ENCODE peak calls at places on chromosomes 1 and 21, in seven cellular contexts. H is psoas muscle, N is mammary epithelial cell, I is pancreas, X is body of pancreas, C is cardiac muscle cell, V is colonic mucosa. F is an unnamed sample.

GRCh38 chr21:43815107-43815742 is 25.8 kb downstream of the RRP1 start:
- DNase-seq in N (no peak), V (no peak), C (no peak), X (no peak), I (no peak), H (peak; percentile 13), F (no peak)

GRCh38 chr21:27735699-27736098 is 768.8 kb upstream of the ADAMTS5 start:
- DNase-seq in H (no peak), X (no peak), I (no peak), V (no peak), C (no peak), N (no peak), F (no peak)

GRCh38 chr1:234997201-234998173 is 131.2 kb downstream of the TOMM20 start:
- DNase-seq in V (peak; percentile 93), X (peak; percentile 98), H (peak; percentile 100), I (peak; percentile 93), N (peak; percentile 100), C (peak; percentile 64), F (peak; percentile 97)

GRCh38 chr1:8497196-8497878 is 179.4 kb downstream of the SLC45A1 start:
- DNase-seq in C (no peak), V (no peak), X (no peak), H (no peak), I (no peak), N (peak; percentile 55), F (no peak)

GRCh38 chr21:45996311-45997204 is 15.0 kb downstream of the COL6A1 start:
- DNase-seq in H (no peak), N (no peak), I (peak; percentile 19), C (no peak), X (peak; percentile 9), V (peak; percentile 15), F (peak; percentile 37)

GRCh38 chr1:227789881-227790400 is 25.5 kb upstream of the PRSS38 start:
- DNase-seq in X (no peak), I (no peak), N (no peak), C (no peak), H (no peak), V (no peak), F (no peak)

GRCh38 chr1:201756411-201756810 is 72.5 kb upstream of the IPO9 start:
- DNase-seq in C (no peak), N (no peak), V (no peak), I (no peak), H (no peak), X (no peak), F (no peak)

GRCh38 chr1:37434292-37434907 is 40.0 kb upstream of the ZC3H12A start:
- DNase-seq in V (peak; percentile 64), X (peak; percentile 71), H (peak; percentile 66), N (no peak), C (peak; percentile 77), I (peak; percentile 77), F (peak; percentile 78)

GRCh38 chr1:32431736-32432400 is 33.0 kb upstream of the ZBTB8B start:
- DNase-seq in C (no peak), X (no peak), H (no peak), V (no peak), I (no peak), N (peak; percentile 25), F (no peak)

GRCh38 chr1:154352245-154352580 is 26.9 kb downstream of the ATP8B2 start:
- DNase-seq in V (no peak), H (no peak), N (no peak), X (no peak), I (no peak), C (no peak), F (no peak)

GRCh38 chr1:107000907-107001306 is 55.6 kb upstream of the PRMT6 start:
- DNase-seq in N (no peak), C (no peak), V (no peak), H (no peak), I (no peak), X (no peak), F (no peak)

GRCh38 chr1:150012611-150013010 is 2.1 kb upstream of the OTUD7B start:
- DNase-seq in N (no peak), C (no peak), X (no peak), I (no peak), V (no peak), H (no peak), F (peak; percentile 89)

GRCh38 chr1:150006881-150007401 is 3.6 kb downstream of the OTUD7B start:
- DNase-seq in X (no peak), N (peak; percentile 43), I (no peak), V (no peak), H (no peak), C (no peak), F (no peak)

GRCh38 chr1:150009604-150010387 is 730 bp downstream of the OTUD7B start:
- DNase-seq in I (peak; percentile 18), X (peak; percentile 41), C (peak; percentile 76), V (peak; percentile 60), H (peak; percentile 50), N (peak; percentile 78), F (peak; percentile 28)

GRCh38 chr1:150008699-150009098 is 1.8 kb downstream of the OTUD7B start:
- DNase-seq in H (no peak), C (no peak), V (no peak), X (no peak), N (no peak), I (no peak), F (no peak)

DNA sequence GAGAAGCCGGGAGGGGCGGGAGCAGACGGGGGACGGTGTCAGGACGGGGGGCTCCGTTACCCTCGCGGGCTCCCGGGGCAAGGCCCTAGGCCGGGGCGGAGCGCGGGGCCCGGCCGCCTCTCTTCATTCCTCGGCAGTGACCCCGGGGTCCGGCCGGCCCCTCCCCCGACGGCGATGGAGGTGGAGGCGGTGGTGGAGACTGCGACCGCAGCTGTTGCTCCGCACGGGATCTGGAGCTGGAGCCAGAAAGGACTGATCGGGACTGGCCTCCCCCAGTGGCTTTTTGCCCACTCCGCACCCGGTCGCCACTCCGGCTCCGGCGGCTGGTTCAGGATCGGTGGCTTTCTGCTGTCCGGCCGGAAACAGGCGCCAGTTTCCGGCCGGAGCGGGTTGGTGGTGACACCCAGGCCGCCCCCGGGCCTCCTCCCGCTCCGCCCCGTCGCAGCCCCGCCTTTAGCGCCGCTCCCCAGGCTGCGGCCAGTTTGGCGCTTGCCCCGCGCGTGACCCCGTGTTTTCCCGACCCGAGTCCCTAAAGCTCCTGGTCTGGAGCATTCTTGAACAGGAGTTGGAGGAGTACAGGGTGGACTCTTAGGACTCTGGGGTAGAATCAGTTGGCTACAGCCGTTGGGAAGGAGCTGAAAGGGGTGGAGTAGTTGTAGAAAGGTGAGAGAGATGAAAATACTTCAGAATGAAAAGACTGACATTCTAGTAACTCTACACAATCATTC is at the start of gene OTUD7B:
- DNase-seq in C (peak; percentile 94), V (peak; percentile 90), X (peak; percentile 89), H (peak; percentile 92), N (peak; percentile 88), I (peak; percentile 90), F (peak; percentile 85)
- TF ChIP-seq CTCF in C (no peak), V (no peak), X (peak; percentile 18), H (peak; percentile 3), N (no peak), I (no peak), F (peak; percentile 54)

GRCh38 chr1:156284762-156285161 is 637 bp downstream of the TMEM79 start:
- DNase-seq in H (no peak), N (peak; percentile 69), X (no peak), C (no peak), V (no peak), I (no peak), F (no peak)

GRCh38 chr1:156282479-156283222 is at the start of gene SMG5:
- DNase-seq in N (peak; percentile 98), I (peak; percentile 96), H (peak; percentile 97), V (peak; percentile 97), C (peak; percentile 99), X (peak; percentile 98), F (peak; percentile 96)

GRCh38 chr1:156284112-156284511 is at the start of gene TMEM79:
- DNase-seq in C (no peak), X (no peak), N (peak; percentile 74), I (no peak), H (no peak), V (peak; percentile 44), F (no peak)

GRCh38 chr1:156286061-156286460 is 1.9 kb downstream of the TMEM79 start:
- DNase-seq in I (no peak), V (no peak), X (no peak), C (no peak), N (no peak), H (no peak), F (no peak)

DNA sequence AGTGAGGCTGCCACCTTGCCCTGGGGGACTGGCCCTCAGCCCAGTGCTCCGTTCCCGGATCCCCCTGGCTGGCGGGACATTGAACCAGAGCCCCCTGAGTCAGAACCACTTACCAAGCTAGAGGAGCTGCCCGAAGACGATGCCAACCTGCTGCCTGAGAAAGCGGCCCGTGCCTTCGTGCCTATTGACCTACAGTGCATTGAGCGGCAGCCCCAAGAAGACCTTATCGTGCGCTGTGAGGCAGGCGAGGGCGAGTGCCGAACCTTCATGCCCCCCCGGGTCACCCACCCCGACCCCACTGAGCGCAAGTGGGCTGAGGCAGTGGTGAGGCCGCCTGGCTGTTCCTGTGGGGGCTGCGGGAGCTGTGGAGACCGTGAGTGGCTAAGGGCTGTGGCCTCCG is 1.3 kb downstream of the TMEM79 start:
- DNase-seq in V (no peak), I (no peak), C (no peak), N (no peak), H (no peak), X (no peak), F (no peak)
- H3K27ac ChIP-seq in V (no peak overlapping the region), I (no peak overlapping the region), C (no peak overlapping the region), N (no peak overlapping the region), H (no peak overlapping the region), X (no peak overlapping the region), F (no peak overlapping the region)

GRCh38 chr1:19405761-19406481 is 79.4 kb downstream of the CAPZB start:
- DNase-seq in I (no peak), C (no peak), X (no peak), N (no peak), V (peak; percentile 33), H (no peak), F (no peak)

GRCh38 chr1:19406680-19407079 is 78.7 kb downstream of the CAPZB start:
- DNase-seq in H (no peak), N (no peak), I (no peak), C (no peak), X (no peak), V (no peak), F (no peak)

GRCh38 chr1:19404748-19405147 is 80.6 kb downstream of the CAPZB start:
- DNase-seq in X (no peak), V (no peak), H (no peak), I (no peak), C (no peak), N (no peak), F (no peak)

GRCh38 chr1:19403256-19403655 is 82.1 kb downstream of the CAPZB start:
- DNase-seq in V (no peak), C (no peak), I (no peak), X (no peak), H (no peak), N (no peak), F (no peak)

GRCh38 chr1:19405195-19405760 is 80.1 kb downstream of the CAPZB start:
- DNase-seq in N (no peak), X (no peak), V (no peak), H (no peak), I (no peak), C (no peak), F (no peak)
- TF ChIP-seq CTCF in N (no peak), X (no peak), V (no peak), H (peak; percentile 12), I (no peak), C (peak; percentile 14), F (peak; percentile 13)

DNA sequence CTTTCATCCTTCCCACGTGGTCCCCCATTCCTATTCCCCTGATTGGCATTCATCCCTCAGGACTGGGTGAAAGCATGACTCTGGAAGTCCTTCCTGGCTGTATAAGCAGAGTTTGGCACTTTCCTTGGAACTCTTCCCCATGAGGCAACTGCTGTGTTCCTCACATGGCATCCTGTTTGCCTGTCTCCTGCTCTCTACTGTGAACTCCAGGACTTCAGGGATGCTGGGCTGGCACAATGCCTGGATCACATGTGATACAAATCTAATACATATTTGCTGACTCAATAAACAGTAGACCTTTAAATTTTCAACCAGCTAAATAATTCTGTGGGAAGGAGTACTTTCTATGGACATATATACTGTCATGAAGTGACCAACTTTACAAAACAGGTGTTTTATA is 46.8 kb upstream of the EDEM3 start:
- DNase-seq in N (peak; percentile 48), I (peak; percentile 70), H (peak; percentile 30), C (no peak), V (no peak), X (peak; percentile 77), F (no peak)
- H3K27ac ChIP-seq in N (no peak overlapping the region), I (no peak overlapping the region), H (peak overlapping the region; percentile 84), C (no peak overlapping the region), V (no peak overlapping the region), X (no peak overlapping the region), F (no peak overlapping the region)

F was measured in dorsolateral prefrontal cortex.